ENCODE peak calls at places on chromosomes 4 and X, in four cellular contexts. D, O, U and Z are unnamed samples.

GRCh38 chr4:114019276-114019971 is 40.0 kb upstream of the ARSJ start:
- DNase-seq in O (peak; percentile 74), U (no peak), D (no peak), Z (no peak)

GRCh38 chr4:81905966-81906365 is 434.3 kb upstream of the RASGEF1B start:
- DNase-seq in D (no peak), O (no peak), U (no peak), Z (no peak)

GRCh38 chrX:30183554-30183953 is 31.8 kb upstream of the MAGEB2 start:
- DNase-seq in U (no peak), D (no peak), O (peak; percentile 9), Z (no peak)

GRCh38 chr4:82851318-82851717 is 39.6 kb downstream of the SEC31A start:
- DNase-seq in D (no peak), U (no peak), O (no peak), Z (no peak)

GRCh38 chr4:6641164-6641970 is 882 bp downstream of the MRFAP1 start:
- DNase-seq in D (no peak), U (no peak), O (peak; percentile 44), Z (no peak)

GRCh38 chr4:159303435-159303834 is 200.6 kb downstream of the RAPGEF2 start:
- DNase-seq in O (no peak), U (no peak), D (no peak), Z (no peak)

GRCh38 chrX:47143894-47144625 is 442 bp downstream of the NDUFB11 start:
- DNase-seq in D (no peak), U (no peak), O (peak; percentile 52), Z (no peak)

GRCh38 chr4:8473920-8474590 is 33.5 kb downstream of the TRMT44 start:
- DNase-seq in O (no peak), U (no peak), D (no peak), Z (no peak)

GRCh38 chrX:10110316-10110932 is 46.4 kb upstream of the CLCN4 start:
- DNase-seq in U (no peak), D (no peak), O (no peak), Z (no peak)

GRCh38 chrX:13268874-13269273 is 51.0 kb downstream of the ATXN3L start:
- DNase-seq in O (no peak), U (no peak), D (no peak), Z (no peak)

GRCh38 chrX:103586659-103587058 is 1.3 kb downstream of the TCEAL4 start:
- DNase-seq in D (no peak), U (no peak), O (no peak), Z (no peak)

GRCh38 chrX:103584606-103585005 is 709 bp upstream of the TCEAL4 start:
- DNase-seq in O (peak; percentile 15), D (no peak), U (no peak), Z (no peak)

GRCh38 chrX:103585421-103586313 is at the start of gene TCEAL4:
- DNase-seq in O (peak; percentile 23), U (no peak), D (no peak), Z (peak; percentile 52)

DNA sequence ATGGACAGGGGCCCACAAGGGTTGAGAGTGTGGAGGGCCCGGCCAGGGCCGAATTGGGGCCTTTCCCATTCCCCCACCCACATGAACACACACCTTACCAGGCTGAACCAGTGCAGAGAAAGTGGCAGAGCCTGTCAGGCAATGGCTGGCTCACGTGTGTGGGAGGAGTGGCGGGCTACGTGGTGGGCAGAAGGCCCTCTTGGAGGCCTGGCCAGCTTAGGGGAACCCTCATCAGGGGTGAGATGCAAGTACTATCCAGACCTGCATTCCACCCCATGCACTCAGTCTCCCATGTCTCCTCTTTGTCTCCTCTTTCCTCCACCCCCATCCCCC is 965 bp downstream of the TCEAL4 start:
- DNase-seq in O (no peak), D (no peak), U (no peak), Z (no peak)
- H3K9ac ChIP-seq in O (peak overlapping the region; percentile 67), D (peak overlapping the region; percentile 65), U (no peak overlapping the region), Z (no peak overlapping the region)

GRCh38 chrX:115690554-115691216 is 129.7 kb downstream of the PLS3 start:
- DNase-seq in O (peak; percentile 79), D (peak; percentile 37), U (peak; percentile 70), Z (peak; percentile 63)

GRCh38 chrX:115696939-115697338 is 136.0 kb downstream of the PLS3 start:
- DNase-seq in D (no peak), O (no peak), U (no peak), Z (no peak)

GRCh38 chrX:115693476-115693875 is 132.5 kb downstream of the PLS3 start:
- DNase-seq in U (no peak), O (no peak), D (no peak), Z (no peak)

GRCh38 chrX:115696039-115696438 is 135.1 kb downstream of the PLS3 start:
- DNase-seq in O (no peak), D (no peak), U (no peak), Z (no peak)

GRCh38 chrX:115694028-115694427 is 133.1 kb downstream of the PLS3 start:
- DNase-seq in U (no peak), O (no peak), D (no peak), Z (no peak)
- H3K9ac ChIP-seq in U (no peak overlapping the region), O (no peak overlapping the region), D (no peak overlapping the region), Z (no peak overlapping the region)

DNA sequence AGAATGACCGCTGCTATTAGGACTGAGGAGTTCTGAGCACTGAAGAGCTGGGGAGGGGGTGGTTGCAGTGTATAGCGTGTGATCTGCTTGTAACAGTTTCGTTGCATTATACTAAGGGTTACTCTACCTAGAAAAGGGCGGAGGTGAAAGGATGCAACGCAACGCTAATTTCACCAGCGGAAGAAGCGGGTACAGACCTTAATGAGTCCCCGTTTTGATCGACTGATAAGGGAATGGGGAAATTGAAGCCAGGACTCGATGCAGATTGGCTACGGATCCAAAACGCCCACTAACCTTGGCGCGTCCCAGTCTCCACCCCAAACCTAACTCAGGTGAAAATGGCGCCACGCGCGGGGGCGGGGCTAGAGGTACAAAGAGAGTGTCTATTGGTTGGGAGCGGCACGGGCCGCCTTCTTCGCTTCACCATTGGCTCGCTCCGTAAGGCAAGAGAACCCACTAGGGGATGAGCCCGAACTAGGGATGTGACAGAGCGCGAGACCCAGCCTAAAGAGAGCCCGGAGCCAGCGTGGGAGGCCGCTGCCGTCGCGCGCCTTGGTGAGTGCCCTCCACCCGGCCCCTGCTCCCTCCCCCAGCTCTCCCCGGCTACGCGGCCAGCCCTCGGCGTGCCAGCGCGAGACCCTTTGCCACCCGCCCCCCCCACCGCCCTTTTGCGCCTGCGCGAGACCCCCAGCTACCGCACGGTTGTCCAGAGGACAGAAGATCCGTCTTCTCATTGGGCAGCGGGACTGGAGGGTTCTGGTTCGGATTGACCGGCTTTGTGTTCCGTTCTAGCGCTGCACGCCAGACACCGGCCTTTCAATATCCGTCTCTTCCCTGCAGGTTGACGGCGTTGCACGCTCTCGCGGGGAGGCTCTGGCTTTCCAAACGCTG is at the start of gene EBP:
- DNase-seq in U (peak; percentile 71), O (peak; percentile 84), D (peak; percentile 88), Z (peak; percentile 70)
- H3K9ac ChIP-seq in U (peak within 1 kb of the TSS; percentile 81), O (peak within 1 kb of the TSS; percentile 44), D (peak within 1 kb of the TSS; percentile 87), Z (peak within 1 kb of the TSS; percentile 66)

DNA sequence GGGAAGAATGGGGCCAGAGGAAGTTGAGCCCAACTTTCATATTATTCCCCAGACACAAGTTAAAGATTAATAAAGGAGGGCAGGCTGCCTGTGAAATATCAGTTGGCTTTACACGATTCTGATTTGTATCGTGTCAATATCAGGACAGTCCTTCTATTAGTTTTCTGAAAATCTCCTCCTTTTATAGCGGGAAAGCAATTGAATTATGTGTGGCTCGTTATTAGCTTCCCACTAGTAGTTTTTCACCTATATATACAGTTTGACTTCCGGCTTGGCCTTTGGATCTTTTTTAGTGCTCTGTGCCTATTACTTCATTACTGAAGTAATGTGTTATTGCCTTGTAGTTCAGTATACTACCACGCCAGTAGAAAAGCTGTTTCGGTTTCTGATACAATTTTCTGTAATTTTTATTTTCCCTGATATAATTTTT is 1.8 kb downstream of the PDLIM5 start:
- DNase-seq in D (no peak), O (no peak), U (no peak), Z (no peak)
- H3K9ac ChIP-seq in D (peak overlapping the region; percentile 77), O (peak overlapping the region; percentile 1), U (no peak overlapping the region), Z (no peak overlapping the region)

DNA sequence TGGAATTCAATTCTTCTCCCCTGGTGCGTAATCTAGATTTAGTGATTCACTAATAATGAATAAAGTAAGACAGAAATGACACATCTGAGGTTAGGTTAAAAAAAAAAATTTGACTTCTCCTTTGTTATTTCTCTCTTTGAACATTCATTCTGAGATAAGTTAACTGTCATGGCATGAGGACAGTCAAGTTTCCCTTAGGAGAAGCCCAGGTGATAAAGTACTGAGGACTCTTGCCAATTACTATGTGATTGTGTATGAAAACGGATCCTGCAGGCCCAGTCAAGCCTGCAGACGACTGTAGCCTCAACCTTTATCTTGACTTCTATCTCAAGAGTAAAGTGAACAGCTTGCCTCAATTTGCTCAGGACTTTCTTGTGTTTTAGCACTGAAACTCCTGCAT is 293.2 kb downstream of the PRR32 start:
- DNase-seq in D (no peak), O (no peak), U (no peak), Z (no peak)
- H3K9ac ChIP-seq in D (no peak overlapping the region), O (no peak overlapping the region), U (no peak overlapping the region), Z (no peak overlapping the region)

DNA sequence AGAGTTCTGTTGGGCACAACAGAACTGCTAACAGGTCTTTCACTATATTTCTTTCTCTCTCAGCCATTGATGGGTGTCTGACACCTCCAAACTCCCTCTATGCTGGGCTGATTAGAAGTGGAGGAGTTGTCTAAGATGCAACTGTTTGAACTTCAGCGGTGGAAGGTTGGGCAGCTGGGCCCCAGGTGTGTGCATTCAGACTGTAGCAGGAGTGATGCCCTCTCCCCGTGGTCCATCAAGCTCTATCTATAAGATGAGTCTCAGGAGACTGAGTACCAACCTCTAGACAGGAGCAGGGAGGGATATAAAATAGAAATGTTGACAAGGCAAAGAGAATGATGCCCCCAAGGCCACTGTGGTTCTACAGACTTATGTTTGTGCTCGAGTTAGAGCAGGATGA is 28.1 kb upstream of the CHRNA9 start:
- DNase-seq in U (no peak), D (no peak), O (no peak), Z (no peak)
- H3K9ac ChIP-seq in U (no peak overlapping the region), D (no peak overlapping the region), O (no peak overlapping the region), Z (no peak overlapping the region)

GRCh38 chr4:94613248-94613647 is 144.5 kb upstream of the BMPR1B start:
- DNase-seq in D (no peak), U (no peak), O (no peak), Z (no peak)

GRCh38 chr4:94610140-94610539 is 147.6 kb upstream of the BMPR1B start:
- DNase-seq in U (no peak), O (no peak), D (no peak), Z (no peak)

GRCh38 chr4:94615431-94615830 is 142.3 kb upstream of the BMPR1B start:
- DNase-seq in O (no peak), U (no peak), D (no peak), Z (no peak)
- H3K9ac ChIP-seq in O (no peak overlapping the region), U (no peak overlapping the region), D (no peak overlapping the region), Z (no peak overlapping the region)

GRCh38 chr4:154441982-154442381 is 49.6 kb downstream of the DCHS2 start:
- DNase-seq in U (no peak), O (no peak), D (no peak), Z (no peak)

GRCh38 chr4:154435895-154436294 is 55.7 kb downstream of the DCHS2 start:
- DNase-seq in O (no peak), D (no peak), U (no peak), Z (no peak)

GRCh38 chr4:154441124-154441523 is 50.5 kb downstream of the DCHS2 start:
- DNase-seq in U (no peak), D (no peak), O (no peak), Z (no peak)

GRCh38 chr4:154433543-154433942 is 58.1 kb downstream of the DCHS2 start:
- DNase-seq in D (no peak), U (no peak), O (no peak), Z (no peak)

DNA sequence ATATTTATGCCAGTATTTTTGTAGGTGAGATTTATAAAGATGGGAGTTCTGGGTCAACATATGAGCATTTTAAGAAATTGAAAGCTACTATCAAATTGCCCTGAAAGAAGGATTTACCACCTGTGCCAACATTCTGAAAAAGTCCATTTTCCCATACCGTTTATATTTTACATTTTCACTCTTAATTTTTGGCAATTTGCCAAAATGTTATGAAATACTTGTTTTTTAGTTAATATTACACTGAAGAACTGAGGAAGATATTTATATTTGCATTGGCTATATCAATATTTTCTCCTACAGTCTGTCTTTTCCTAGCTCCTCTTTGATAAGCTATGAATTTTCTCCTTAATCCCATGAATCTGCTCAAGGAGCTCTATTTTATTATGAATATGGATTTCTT is 52.4 kb downstream of the DCHS2 start:
- DNase-seq in D (no peak), O (peak; percentile 2), U (no peak), Z (no peak)
- H3K9ac ChIP-seq in D (no peak overlapping the region), O (no peak overlapping the region), U (no peak overlapping the region), Z (no peak overlapping the region)